ENCODE peak calls at places on chromosomes 1 and 21, in four cellular contexts. D is mucosa of gallbladder; W is effector memory CD4-positive, alpha-beta T cell; H is NCI-H460. A is an unnamed sample.

GRCh38 chr1:153544453-153545066 is 1.0 kb downstream of the S100A4 start:
- DNase-seq in D (no peak), W (no peak), H (no peak), A (no peak)

GRCh38 chr1:215132156-215132555 is 49.6 kb downstream of the KCNK2 start:
- DNase-seq in D (no peak), W (no peak), H (peak; percentile 99), A (no peak)

GRCh38 chr1:207495816-207496792 is at the start of gene CR1:
- DNase-seq in D (no peak), W (no peak), H (no peak), A (peak; percentile 25)

GRCh38 chr1:202107321-202107761 is 15.4 kb upstream of the GPR37L1 start:
- DNase-seq in D (peak; percentile 91), W (no peak), H (no peak), A (peak; percentile 85)

GRCh38 chr1:195979646-195980045 is 628.6 kb downstream of the KCNT2 start:
- DNase-seq in D (no peak), W (no peak), H (no peak), A (no peak)

GRCh38 chr1:23384312-23385058 is 14.8 kb upstream of the ZNF436 start:
- DNase-seq in D (no peak), W (no peak), H (peak; percentile 22), A (peak; percentile 88)

GRCh38 chr1:2413495-2414296 is 1.3 kb upstream of the PEX10 start:
- DNase-seq in D (no peak), W (no peak), H (no peak), A (peak; percentile 31)

GRCh38 chr1:244322791-244323521 is 128.8 kb downstream of the ADSS2 start:
- DNase-seq in D (peak; percentile 83), W (peak; percentile 28), H (peak; percentile 79), A (peak; percentile 62)

GRCh38 chr1:3541930-3542329 is 69.4 kb downstream of the MEGF6 start:
- DNase-seq in D (no peak), W (no peak), H (no peak), A (no peak)

GRCh38 chr1:1357871-1358432 is 403 bp downstream of the MXRA8 start:
- DNase-seq in D (no peak), W (no peak), H (no peak), A (no peak)

GRCh38 chr1:12080156-12080555 is 17.1 kb downstream of the TNFRSF8 start:
- DNase-seq in D (no peak), W (no peak), H (no peak), A (no peak)

GRCh38 chr1:248841702-248842395 is 3.8 kb downstream of the ZNF672 start:
- DNase-seq in D (no peak), W (no peak), H (peak; percentile 38), A (peak; percentile 41)

GRCh38 chr21:17650301-17650700 is 37.6 kb upstream of the BTG3 start:
- DNase-seq in D (no peak), W (no peak), H (no peak), A (no peak)

GRCh38 chr1:51237313-51237700 is 1.2 kb downstream of the RNF11 start:
- DNase-seq in D (no peak), W (no peak), H (no peak), A (peak; percentile 87)

A was measured in small intestine.